ENCODE peak calls at places on chromosomes 2 and 18, in seven cellular contexts. One of them, this sample, is unnamed.

GRCh38 chr2:215772003-215772402 is 241.3 kb downstream of the MREG start:
- DNase-seq in tibial nerve: no peak
- DNase-seq in mammary epithelial cell: no peak
- DNase-seq in colonic mucosa: peak; percentile 56
- DNase-seq in HFF-Myc: no peak
- DNase-seq in adrenal gland: no peak
- DNase-seq in skeletal muscle cell: peak; percentile 71
- DNase-seq in this sample: no peak

GRCh38 chr2:30400151-30400954 is 46.7 kb upstream of the LCLAT1 start:
- DNase-seq in adrenal gland: no peak
- DNase-seq in tibial nerve: no peak
- DNase-seq in skeletal muscle cell: no peak
- DNase-seq in colonic mucosa: no peak
- DNase-seq in mammary epithelial cell: no peak
- DNase-seq in HFF-Myc: no peak
- DNase-seq in this sample: no peak

GRCh38 chr18:74715865-74716712 is 118.4 kb downstream of the ZNF407 start:
- DNase-seq in colonic mucosa: no peak
- DNase-seq in adrenal gland: no peak
- DNase-seq in tibial nerve: no peak
- DNase-seq in skeletal muscle cell: no peak
- DNase-seq in mammary epithelial cell: no peak
- DNase-seq in HFF-Myc: no peak
- DNase-seq in this sample: no peak

GRCh38 chr18:42417189-42417588 is 462.2 kb downstream of the PIK3C3 start:
- DNase-seq in colonic mucosa: no peak
- DNase-seq in adrenal gland: no peak
- DNase-seq in tibial nerve: no peak
- DNase-seq in HFF-Myc: no peak
- DNase-seq in skeletal muscle cell: no peak
- DNase-seq in mammary epithelial cell: no peak
- DNase-seq in this sample: no peak

GRCh38 chr2:8636691-8637636 is 44.9 kb upstream of the ID2 start:
- DNase-seq in HFF-Myc: no peak
- DNase-seq in tibial nerve: no peak
- DNase-seq in skeletal muscle cell: no peak
- DNase-seq in mammary epithelial cell: no peak
- DNase-seq in colonic mucosa: no peak
- DNase-seq in adrenal gland: no peak
- DNase-seq in this sample: no peak

GRCh38 chr18:73841661-73842060 is 306.0 kb downstream of the FBXO15 start:
- DNase-seq in skeletal muscle cell: no peak
- DNase-seq in mammary epithelial cell: no peak
- DNase-seq in HFF-Myc: no peak
- DNase-seq in adrenal gland: no peak
- DNase-seq in colonic mucosa: no peak
- DNase-seq in tibial nerve: no peak
- DNase-seq in this sample: no peak

GRCh38 chr2:5734866-5735861 is 43.0 kb downstream of the SOX11 start:
- DNase-seq in HFF-Myc: no peak
- DNase-seq in tibial nerve: no peak
- DNase-seq in adrenal gland: no peak
- DNase-seq in skeletal muscle cell: no peak
- DNase-seq in mammary epithelial cell: no peak
- DNase-seq in colonic mucosa: no peak
- DNase-seq in this sample: no peak

GRCh38 chr2:58484629-58485028 is 243.5 kb upstream of the FANCL start:
- DNase-seq in colonic mucosa: no peak
- DNase-seq in tibial nerve: no peak
- DNase-seq in skeletal muscle cell: no peak
- DNase-seq in mammary epithelial cell: no peak
- DNase-seq in HFF-Myc: no peak
- DNase-seq in adrenal gland: no peak
- DNase-seq in this sample: no peak

GRCh38 chr2:241040081-241040803 is 41.8 kb downstream of the SNED1 start:
- DNase-seq in HFF-Myc: no peak
- DNase-seq in mammary epithelial cell: no peak
- DNase-seq in skeletal muscle cell: no peak
- DNase-seq in tibial nerve: no peak
- DNase-seq in adrenal gland: no peak
- DNase-seq in colonic mucosa: no peak
- DNase-seq in this sample: no peak

GRCh38 chr2:190858817-190859216 is 21.8 kb upstream of the GLS start:
- DNase-seq in adrenal gland: no peak
- DNase-seq in skeletal muscle cell: peak; percentile 68
- DNase-seq in mammary epithelial cell: peak; percentile 82
- DNase-seq in colonic mucosa: no peak
- DNase-seq in tibial nerve: no peak
- DNase-seq in HFF-Myc: no peak
- DNase-seq in this sample: no peak

GRCh38 chr2:12816379-12817306 is 99.9 kb downstream of the TRIB2 start:
- DNase-seq in colonic mucosa: no peak
- DNase-seq in skeletal muscle cell: no peak
- DNase-seq in HFF-Myc: no peak
- DNase-seq in tibial nerve: no peak
- DNase-seq in adrenal gland: no peak
- DNase-seq in mammary epithelial cell: peak; percentile 69
- DNase-seq in this sample: no peak

GRCh38 chr18:34801769-34802168 is 91.7 kb downstream of the DTNA start:
- DNase-seq in mammary epithelial cell: peak; percentile 71
- DNase-seq in adrenal gland: no peak
- DNase-seq in colonic mucosa: no peak
- DNase-seq in HFF-Myc: peak; percentile 22
- DNase-seq in tibial nerve: no peak
- DNase-seq in skeletal muscle cell: peak; percentile 68
- DNase-seq in this sample: no peak

GRCh38 chr18:10739152-10739551 is 213.3 kb downstream of the NAPG start:
- DNase-seq in skeletal muscle cell: no peak
- DNase-seq in HFF-Myc: no peak
- DNase-seq in tibial nerve: no peak
- DNase-seq in mammary epithelial cell: no peak
- DNase-seq in adrenal gland: no peak
- DNase-seq in colonic mucosa: no peak
- DNase-seq in this sample: no peak

GRCh38 chr2:85578243-85579180 is 1.1 kb downstream of the VAMP8 start:
- DNase-seq in colonic mucosa: peak; percentile 61
- DNase-seq in HFF-Myc: no peak
- DNase-seq in mammary epithelial cell: no peak
- DNase-seq in tibial nerve: no peak
- DNase-seq in skeletal muscle cell: no peak
- DNase-seq in adrenal gland: no peak
- DNase-seq in this sample: no peak

GRCh38 chr2:127310980-127311379 is 17.0 kb upstream of the ERCC3 start:
- DNase-seq in adrenal gland: no peak
- DNase-seq in HFF-Myc: no peak
- DNase-seq in skeletal muscle cell: no peak
- DNase-seq in colonic mucosa: no peak
- DNase-seq in mammary epithelial cell: no peak
- DNase-seq in tibial nerve: no peak
- DNase-seq in this sample: no peak

DNA sequence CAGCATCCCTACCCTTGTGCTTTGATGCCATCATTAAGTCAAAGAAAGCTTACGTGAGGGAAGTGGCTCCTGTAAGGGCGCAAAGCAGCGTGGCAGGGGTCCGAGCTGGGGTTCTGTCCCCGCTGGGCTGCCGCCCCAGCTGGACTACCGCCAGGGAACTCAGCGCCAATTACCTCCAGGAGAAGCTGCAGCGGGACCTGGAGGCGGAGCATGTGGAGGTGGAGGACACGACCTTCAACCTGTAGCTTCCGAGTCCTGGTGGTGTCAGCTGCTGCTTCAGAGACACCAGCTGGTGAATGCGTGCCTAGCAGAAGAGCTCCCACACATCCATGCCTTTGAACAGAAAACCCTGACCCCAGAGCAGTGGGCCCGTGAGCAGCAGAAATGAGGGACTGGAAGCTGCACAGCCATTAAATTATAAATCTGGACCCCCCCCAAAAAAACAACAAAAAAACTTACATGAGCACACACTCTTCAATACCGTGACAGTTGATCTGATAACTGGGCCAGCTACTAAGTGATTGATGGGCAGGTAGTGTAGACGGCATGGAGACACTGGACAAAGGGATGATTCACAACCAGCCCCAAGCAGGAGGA is 20.1 kb upstream of the YES1 start:
- DNase-seq in adrenal gland: peak; percentile 43
- DNase-seq in tibial nerve: no peak
- DNase-seq in colonic mucosa: peak; percentile 77
- DNase-seq in mammary epithelial cell: no peak
- DNase-seq in skeletal muscle cell: no peak
- DNase-seq in HFF-Myc: no peak
- DNase-seq in this sample: no peak
- H3K4me3 ChIP-seq in adrenal gland: peak overlapping the region; percentile 23
- H3K4me3 ChIP-seq in tibial nerve: no peak overlapping the region
- H3K4me3 ChIP-seq in colonic mucosa: peak overlapping the region; percentile 4
- H3K4me3 ChIP-seq in mammary epithelial cell: no peak overlapping the region
- H3K4me3 ChIP-seq in skeletal muscle cell: no peak overlapping the region
- H3K4me3 ChIP-seq in HFF-Myc: no peak overlapping the region
- H3K4me3 ChIP-seq in this sample: no peak overlapping the region

DNA sequence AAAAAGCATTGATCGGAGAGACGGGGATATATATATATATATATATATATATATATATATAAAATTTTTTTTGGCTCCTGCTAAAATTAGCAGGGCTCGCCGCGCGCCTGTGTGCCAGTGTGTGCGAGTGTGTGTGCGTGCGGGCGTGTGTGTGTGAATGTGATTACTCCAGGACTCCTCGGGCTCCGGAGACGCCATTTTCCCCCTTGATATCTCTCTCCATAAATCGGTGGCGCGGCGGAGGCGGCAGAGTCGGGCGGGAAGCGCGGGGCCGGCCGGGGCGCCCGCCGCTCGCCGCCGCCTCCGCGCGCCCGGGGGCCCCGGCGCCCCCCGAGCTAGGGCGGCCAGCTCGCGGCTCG is 797 bp upstream of the SETBP1 start:
- DNase-seq in skeletal muscle cell: no peak
- DNase-seq in tibial nerve: peak; percentile 47
- DNase-seq in mammary epithelial cell: peak; percentile 52
- DNase-seq in HFF-Myc: no peak
- DNase-seq in colonic mucosa: peak; percentile 66
- DNase-seq in adrenal gland: peak; percentile 33
- DNase-seq in this sample: no peak
- H3K4me3 ChIP-seq in skeletal muscle cell: peak overlapping the region; percentile 74
- H3K4me3 ChIP-seq in tibial nerve: peak overlapping the region; percentile 65
- H3K4me3 ChIP-seq in mammary epithelial cell: peak overlapping the region; percentile 78
- H3K4me3 ChIP-seq in HFF-Myc: peak overlapping the region; percentile 57
- H3K4me3 ChIP-seq in colonic mucosa: peak overlapping the region; percentile 73
- H3K4me3 ChIP-seq in adrenal gland: peak overlapping the region; percentile 56
- H3K4me3 ChIP-seq in this sample: peak overlapping the region; percentile 49

GRCh38 chr2:181311841-181312240 is 145.3 kb upstream of the ITGA4 start:
- DNase-seq in adrenal gland: no peak
- DNase-seq in tibial nerve: no peak
- DNase-seq in HFF-Myc: no peak
- DNase-seq in colonic mucosa: no peak
- DNase-seq in mammary epithelial cell: no peak
- DNase-seq in skeletal muscle cell: no peak
- DNase-seq in this sample: no peak
- H3K4me3 ChIP-seq in adrenal gland: no peak overlapping the region
- H3K4me3 ChIP-seq in tibial nerve: no peak overlapping the region
- H3K4me3 ChIP-seq in HFF-Myc: no peak overlapping the region
- H3K4me3 ChIP-seq in colonic mucosa: no peak overlapping the region
- H3K4me3 ChIP-seq in mammary epithelial cell: no peak overlapping the region
- H3K4me3 ChIP-seq in skeletal muscle cell: no peak overlapping the region
- H3K4me3 ChIP-seq in this sample: no peak overlapping the region

GRCh38 chr2:184602734-184603133 is 4.4 kb downstream of the ZNF804A start:
- DNase-seq in skeletal muscle cell: no peak
- DNase-seq in colonic mucosa: no peak
- DNase-seq in tibial nerve: no peak
- DNase-seq in adrenal gland: no peak
- DNase-seq in HFF-Myc: no peak
- DNase-seq in mammary epithelial cell: no peak
- DNase-seq in this sample: no peak
- H3K4me3 ChIP-seq in skeletal muscle cell: no peak overlapping the region
- H3K4me3 ChIP-seq in colonic mucosa: no peak overlapping the region
- H3K4me3 ChIP-seq in tibial nerve: no peak overlapping the region
- H3K4me3 ChIP-seq in adrenal gland: no peak overlapping the region
- H3K4me3 ChIP-seq in HFF-Myc: no peak overlapping the region
- H3K4me3 ChIP-seq in mammary epithelial cell: no peak overlapping the region
- H3K4me3 ChIP-seq in this sample: no peak overlapping the region

GRCh38 chr2:237687666-237688065 is 60.3 kb downstream of the LRRFIP1 start:
- DNase-seq in mammary epithelial cell: peak; percentile 99
- DNase-seq in HFF-Myc: peak; percentile 98
- DNase-seq in tibial nerve: peak; percentile 86
- DNase-seq in colonic mucosa: peak; percentile 85
- DNase-seq in skeletal muscle cell: peak; percentile 99
- DNase-seq in adrenal gland: peak; percentile 72
- DNase-seq in this sample: no peak
- H3K4me3 ChIP-seq in mammary epithelial cell: no peak overlapping the region
- H3K4me3 ChIP-seq in HFF-Myc: no peak overlapping the region
- H3K4me3 ChIP-seq in tibial nerve: no peak overlapping the region
- H3K4me3 ChIP-seq in colonic mucosa: no peak overlapping the region
- H3K4me3 ChIP-seq in skeletal muscle cell: no peak overlapping the region
- H3K4me3 ChIP-seq in adrenal gland: no peak overlapping the region
- H3K4me3 ChIP-seq in this sample: no peak overlapping the region

GRCh38 chr2:130336150-130336876 is 6.4 kb upstream of the IMP4 start:
- DNase-seq in tibial nerve: no peak
- DNase-seq in HFF-Myc: no peak
- DNase-seq in skeletal muscle cell: no peak
- DNase-seq in mammary epithelial cell: no peak
- DNase-seq in colonic mucosa: peak; percentile 18
- DNase-seq in adrenal gland: no peak
- DNase-seq in this sample: no peak
- H3K4me3 ChIP-seq in tibial nerve: no peak overlapping the region
- H3K4me3 ChIP-seq in HFF-Myc: no peak overlapping the region
- H3K4me3 ChIP-seq in skeletal muscle cell: peak overlapping the region; percentile 14
- H3K4me3 ChIP-seq in mammary epithelial cell: no peak overlapping the region
- H3K4me3 ChIP-seq in colonic mucosa: no peak overlapping the region
- H3K4me3 ChIP-seq in adrenal gland: no peak overlapping the region
- H3K4me3 ChIP-seq in this sample: no peak overlapping the region

DNA sequence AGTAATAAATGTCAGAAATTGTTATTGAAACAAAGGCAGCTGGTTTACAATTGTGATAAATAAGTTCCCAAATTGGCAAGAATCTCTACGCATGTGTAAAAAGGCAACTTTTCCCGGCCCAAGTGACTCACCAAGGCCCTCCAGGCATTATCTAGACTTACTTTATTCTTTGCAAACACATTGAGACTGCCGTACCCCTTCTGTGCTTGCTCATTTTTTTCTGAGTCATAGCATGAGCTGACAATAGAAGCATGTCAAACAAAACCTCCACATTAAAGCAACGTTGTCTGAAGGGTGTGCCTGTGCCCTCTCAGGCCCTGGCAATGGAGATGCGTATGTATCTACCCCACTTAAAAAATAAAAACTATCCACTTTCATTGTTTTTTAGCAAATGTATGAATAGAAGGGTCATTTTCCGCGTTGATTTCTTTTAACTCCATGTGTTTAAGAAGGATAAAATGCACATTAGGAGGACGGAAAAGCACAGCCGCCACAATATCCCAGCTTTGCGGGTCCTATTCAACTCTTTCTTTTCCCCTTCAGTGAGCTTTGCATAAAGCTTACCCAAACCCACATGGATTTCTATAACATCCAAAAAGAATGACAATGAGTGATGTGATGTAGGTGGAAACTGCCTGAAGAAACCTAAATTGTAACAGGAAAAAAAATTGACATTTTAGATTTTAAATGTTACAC is 298.2 kb downstream of the CDCA7 start:
- DNase-seq in adrenal gland: peak; percentile 45
- DNase-seq in HFF-Myc: peak; percentile 91
- DNase-seq in tibial nerve: no peak
- DNase-seq in colonic mucosa: no peak
- DNase-seq in mammary epithelial cell: peak; percentile 98
- DNase-seq in skeletal muscle cell: peak; percentile 86
- DNase-seq in this sample: no peak
- H3K4me3 ChIP-seq in adrenal gland: no peak overlapping the region
- H3K4me3 ChIP-seq in HFF-Myc: no peak overlapping the region
- H3K4me3 ChIP-seq in tibial nerve: no peak overlapping the region
- H3K4me3 ChIP-seq in colonic mucosa: no peak overlapping the region
- H3K4me3 ChIP-seq in mammary epithelial cell: no peak overlapping the region
- H3K4me3 ChIP-seq in skeletal muscle cell: no peak overlapping the region
- H3K4me3 ChIP-seq in this sample: no peak overlapping the region